ENCODE peak calls at places on chromosomes 12 and 14, in ten cellular contexts. I, Z, P, K, N, J, T, O, G and C are unnamed samples.
A peak's percentile ranks its signal among the peaks of the same experiment; 100 is the strongest.

GRCh38 chr12:52295663-52296062 is 4.3 kb upstream of the KRT81 start:
- DNase-seq in I (no peak), Z (no peak), P (no peak), K (no peak), N (no peak), J (no peak), T (no peak), O (no peak), G (no peak), C (no peak)

GRCh38 chr14:51095854-51096823 is 1.2 kb upstream of the TRIM9 start:
- DNase-seq in I (no peak), Z (no peak), P (no peak), K (peak; percentile 59), N (no peak), J (no peak), T (peak; percentile 42), O (no peak), G (peak; percentile 79), C (peak; percentile 41)

GRCh38 chr14:21332950-21333349 is 50.9 kb downstream of the SUPT16H start:
- DNase-seq in I (no peak), Z (no peak), P (no peak), K (no peak), N (no peak), J (no peak), T (no peak), O (no peak), G (no peak), C (no peak)

GRCh38 chr12:113955109-113955970 is 10.8 kb downstream of the RBM19 start:
- DNase-seq in I (no peak), Z (no peak), P (no peak), K (no peak), N (no peak), J (no peak), T (peak; percentile 64), O (no peak), G (peak; percentile 45), C (no peak)

GRCh38 chr12:3204143-3204542 is 127.0 kb downstream of the TSPAN9 start:
- DNase-seq in I (no peak), Z (no peak), P (no peak), K (no peak), N (no peak), J (peak; percentile 70), T (no peak), O (no peak), G (no peak), C (no peak)

GRCh38 chr14:33454707-33455106 is 496.2 kb downstream of the EGLN3 start:
- DNase-seq in I (no peak), Z (no peak), P (no peak), K (no peak), N (no peak), J (no peak), T (no peak), O (no peak), G (no peak), C (no peak)

GRCh38 chr12:4445156-4446020 is at the start of gene FGF6:
- DNase-seq in I (no peak), Z (peak; percentile 38), P (no peak), K (no peak), N (no peak), J (no peak), T (no peak), O (no peak), G (no peak), C (no peak)

GRCh38 chr12:43109626-43110345 is 442.2 kb downstream of the ADAMTS20 start:
- DNase-seq in I (no peak), Z (no peak), P (no peak), K (no peak), N (no peak), J (no peak), T (no peak), O (no peak), G (peak; percentile 58), C (no peak)

GRCh38 chr12:108468149-108468968 is 46.7 kb upstream of the FICD start:
- DNase-seq in I (no peak), Z (no peak), P (no peak), K (peak; percentile 10), N (no peak), J (no peak), T (no peak), O (no peak), G (peak; percentile 57), C (no peak)

GRCh38 chr12:10638728-10639127 is 25.3 kb upstream of the MAGOHB start:
- DNase-seq in I (no peak), Z (no peak), P (no peak), K (no peak), N (no peak), J (no peak), T (no peak), O (no peak), G (no peak), C (no peak)

GRCh38 chr14:34030864-34031263 is 80.0 kb upstream of the EGLN3 start:
- DNase-seq in I (no peak), Z (no peak), P (no peak), K (no peak), N (peak; percentile 94), J (no peak), T (peak; percentile 38), O (no peak), G (peak; percentile 88), C (peak; percentile 59)

GRCh38 chr12:61757831-61758505 is 502.2 kb upstream of the USP15 start:
- DNase-seq in I (no peak), Z (no peak), P (no peak), K (no peak), N (no peak), J (no peak), T (no peak), O (no peak), G (peak; percentile 43), C (no peak)

GRCh38 chr12:122389677-122390076 is 32.8 kb downstream of the CLIP1 start:
- DNase-seq in I (no peak), Z (no peak), P (no peak), K (no peak), N (no peak), J (no peak), T (no peak), O (no peak), G (no peak), C (peak; percentile 16)

GRCh38 chr14:94355191-94355794 is 32.2 kb upstream of the SERPINA6 start:
- DNase-seq in I (no peak), Z (peak; percentile 44), P (no peak), K (peak; percentile 54), N (no peak), J (no peak), T (no peak), O (no peak), G (peak; percentile 74), C (no peak)

GRCh38 chr12:120229071-120229582 is 28.2 kb upstream of the RPLP0 start:
- DNase-seq in I (no peak), Z (no peak), P (no peak), K (no peak), N (no peak), J (no peak), T (peak; percentile 71), O (no peak), G (no peak), C (no peak)

GRCh38 chr14:26200675-26201074 is 397.2 kb downstream of the NOVA1 start:
- DNase-seq in I (no peak), Z (no peak), P (no peak), K (no peak), N (no peak), J (no peak), T (no peak), O (no peak), G (peak; percentile 67), C (no peak)